ENCODE peak calls at places on chromosomes 4 and X, in six cellular contexts. One of them, this sample, is unnamed.

GRCh38 chr4:11480683-11481082 is 52.0 kb upstream of the HS3ST1 start:
- ATAC-seq in left cardiac atrium: peak
- ATAC-seq in Right ventricle myocardium inferior: peak
- ATAC-seq in central memory CD8-positive, alpha-beta T cell: peak
- ATAC-seq in upper lobe of left lung: peak
- ATAC-seq in omental fat pad: peak
- ATAC-seq in this sample: peak

GRCh38 chr4:82989567-82990429 is 20.8 kb downstream of the LIN54 start:
- ATAC-seq in left cardiac atrium: no peak
- ATAC-seq in Right ventricle myocardium inferior: no peak
- ATAC-seq in central memory CD8-positive, alpha-beta T cell: peak
- ATAC-seq in upper lobe of left lung: no peak
- ATAC-seq in omental fat pad: no peak
- ATAC-seq in this sample: peak

GRCh38 chr4:92101609-92102231 is 202.0 kb upstream of the GRID2 start:
- ATAC-seq in left cardiac atrium: no peak
- ATAC-seq in Right ventricle myocardium inferior: no peak
- ATAC-seq in central memory CD8-positive, alpha-beta T cell: no peak
- ATAC-seq in upper lobe of left lung: peak
- ATAC-seq in omental fat pad: peak
- ATAC-seq in this sample: no peak

GRCh38 chr4:70721747-70722146 is at the start of gene RUFY3:
- ATAC-seq in left cardiac atrium: peak
- ATAC-seq in Right ventricle myocardium inferior: peak
- ATAC-seq in central memory CD8-positive, alpha-beta T cell: no peak
- ATAC-seq in upper lobe of left lung: peak
- ATAC-seq in omental fat pad: peak
- ATAC-seq in this sample: peak

GRCh38 chr4:101205878-101206277 is 141.4 kb downstream of the PPP3CA start:
- ATAC-seq in left cardiac atrium: peak
- ATAC-seq in Right ventricle myocardium inferior: peak
- ATAC-seq in central memory CD8-positive, alpha-beta T cell: peak
- ATAC-seq in upper lobe of left lung: peak
- ATAC-seq in omental fat pad: no peak
- ATAC-seq in this sample: peak

GRCh38 chrX:47540754-47541538 is 20.1 kb upstream of the ARAF start:
- ATAC-seq in left cardiac atrium: peak
- ATAC-seq in Right ventricle myocardium inferior: peak
- ATAC-seq in central memory CD8-positive, alpha-beta T cell: no peak
- ATAC-seq in upper lobe of left lung: peak
- ATAC-seq in omental fat pad: peak
- ATAC-seq in this sample: peak

GRCh38 chr4:147786031-147786430 is 54.1 kb downstream of the ARHGAP10 start:
- ATAC-seq in left cardiac atrium: no peak
- ATAC-seq in Right ventricle myocardium inferior: no peak
- ATAC-seq in central memory CD8-positive, alpha-beta T cell: no peak
- ATAC-seq in upper lobe of left lung: peak
- ATAC-seq in omental fat pad: no peak
- ATAC-seq in this sample: no peak

GRCh38 chrX:136731798-136732197 is 48.9 kb downstream of the ARHGEF6 start:
- ATAC-seq in left cardiac atrium: no peak
- ATAC-seq in Right ventricle myocardium inferior: no peak
- ATAC-seq in central memory CD8-positive, alpha-beta T cell: no peak
- ATAC-seq in upper lobe of left lung: no peak
- ATAC-seq in omental fat pad: no peak
- ATAC-seq in this sample: peak

GRCh38 chr4:18608910-18609525 is 587.5 kb upstream of the LCORL start:
- ATAC-seq in left cardiac atrium: no peak
- ATAC-seq in Right ventricle myocardium inferior: no peak
- ATAC-seq in central memory CD8-positive, alpha-beta T cell: no peak
- ATAC-seq in upper lobe of left lung: no peak
- ATAC-seq in omental fat pad: no peak
- ATAC-seq in this sample: no peak

GRCh38 chr4:153159728-153160221 is 44.5 kb upstream of the TRIM2 start:
- ATAC-seq in left cardiac atrium: no peak
- ATAC-seq in Right ventricle myocardium inferior: no peak
- ATAC-seq in central memory CD8-positive, alpha-beta T cell: no peak
- ATAC-seq in upper lobe of left lung: no peak
- ATAC-seq in omental fat pad: no peak
- ATAC-seq in this sample: peak

GRCh38 chrX:100410901-100411801 is 1.1 kb upstream of the PCDH19 start:
- ATAC-seq in left cardiac atrium: no peak
- ATAC-seq in Right ventricle myocardium inferior: no peak
- ATAC-seq in central memory CD8-positive, alpha-beta T cell: no peak
- ATAC-seq in upper lobe of left lung: peak
- ATAC-seq in omental fat pad: no peak
- ATAC-seq in this sample: no peak

GRCh38 chr4:118968006-118968405 is 79.4 kb downstream of the SYNPO2 start:
- ATAC-seq in left cardiac atrium: peak
- ATAC-seq in Right ventricle myocardium inferior: peak
- ATAC-seq in central memory CD8-positive, alpha-beta T cell: no peak
- ATAC-seq in upper lobe of left lung: peak
- ATAC-seq in omental fat pad: no peak
- ATAC-seq in this sample: peak

GRCh38 chrX:109635151-109635550 is 10.2 kb upstream of the KCNE5 start:
- ATAC-seq in left cardiac atrium: no peak
- ATAC-seq in Right ventricle myocardium inferior: no peak
- ATAC-seq in central memory CD8-positive, alpha-beta T cell: no peak
- ATAC-seq in upper lobe of left lung: no peak
- ATAC-seq in omental fat pad: no peak
- ATAC-seq in this sample: no peak

GRCh38 chr4:100164808-100165760 is 25.2 kb downstream of the DDIT4L start:
- ATAC-seq in left cardiac atrium: no peak
- ATAC-seq in Right ventricle myocardium inferior: no peak
- ATAC-seq in central memory CD8-positive, alpha-beta T cell: no peak
- ATAC-seq in upper lobe of left lung: no peak
- ATAC-seq in omental fat pad: no peak
- ATAC-seq in this sample: no peak

GRCh38 chrX:54810532-54810931 is 3.0 kb downstream of the MAGED2 start:
- ATAC-seq in left cardiac atrium: no peak
- ATAC-seq in Right ventricle myocardium inferior: no peak
- ATAC-seq in central memory CD8-positive, alpha-beta T cell: no peak
- ATAC-seq in upper lobe of left lung: no peak
- ATAC-seq in omental fat pad: no peak
- ATAC-seq in this sample: no peak

GRCh38 chr4:86928400-86929255 is 6.2 kb upstream of the AFF1 start:
- ATAC-seq in left cardiac atrium: no peak
- ATAC-seq in Right ventricle myocardium inferior: no peak
- ATAC-seq in central memory CD8-positive, alpha-beta T cell: no peak
- ATAC-seq in upper lobe of left lung: peak
- ATAC-seq in omental fat pad: peak
- ATAC-seq in this sample: no peak

GRCh38 chr4:26000274-26000950 is 86.4 kb downstream of the SMIM20 start:
- ATAC-seq in left cardiac atrium: peak
- ATAC-seq in Right ventricle myocardium inferior: peak
- ATAC-seq in central memory CD8-positive, alpha-beta T cell: no peak
- ATAC-seq in upper lobe of left lung: peak
- ATAC-seq in omental fat pad: no peak
- ATAC-seq in this sample: no peak

GRCh38 chr4:122700178-122700725 is 32.3 kb upstream of the BBS12 start:
- ATAC-seq in left cardiac atrium: peak
- ATAC-seq in Right ventricle myocardium inferior: peak
- ATAC-seq in central memory CD8-positive, alpha-beta T cell: no peak
- ATAC-seq in upper lobe of left lung: no peak
- ATAC-seq in omental fat pad: peak
- ATAC-seq in this sample: peak

GRCh38 chrX:66731398-66731797 is 92.5 kb upstream of the EDA2R start:
- ATAC-seq in left cardiac atrium: no peak
- ATAC-seq in Right ventricle myocardium inferior: no peak
- ATAC-seq in central memory CD8-positive, alpha-beta T cell: no peak
- ATAC-seq in upper lobe of left lung: peak
- ATAC-seq in omental fat pad: no peak
- ATAC-seq in this sample: no peak

GRCh38 chr4:48603366-48604003 is 113.4 kb downstream of the ZAR1 start:
- ATAC-seq in left cardiac atrium: peak
- ATAC-seq in Right ventricle myocardium inferior: peak
- ATAC-seq in central memory CD8-positive, alpha-beta T cell: no peak
- ATAC-seq in upper lobe of left lung: peak
- ATAC-seq in omental fat pad: no peak
- ATAC-seq in this sample: no peak

GRCh38 chr4:108024078-108024990 is 34.6 kb downstream of the HADH start:
- ATAC-seq in left cardiac atrium: no peak
- ATAC-seq in Right ventricle myocardium inferior: no peak
- ATAC-seq in central memory CD8-positive, alpha-beta T cell: no peak
- ATAC-seq in upper lobe of left lung: no peak
- ATAC-seq in omental fat pad: no peak
- ATAC-seq in this sample: no peak

GRCh38 chrX:2483398-2483797 is 17.4 kb downstream of the DHRSX start:
- ATAC-seq in left cardiac atrium: no peak
- ATAC-seq in Right ventricle myocardium inferior: no peak
- ATAC-seq in central memory CD8-positive, alpha-beta T cell: no peak
- ATAC-seq in upper lobe of left lung: no peak
- ATAC-seq in omental fat pad: no peak
- ATAC-seq in this sample: no peak

GRCh38 chr4:71290481-71290880 is 48.3 kb upstream of the SLC4A4 start:
- ATAC-seq in left cardiac atrium: no peak
- ATAC-seq in Right ventricle myocardium inferior: no peak
- ATAC-seq in central memory CD8-positive, alpha-beta T cell: no peak
- ATAC-seq in upper lobe of left lung: no peak
- ATAC-seq in omental fat pad: no peak
- ATAC-seq in this sample: no peak

GRCh38 chrX:41118156-41118555 is 32.9 kb downstream of the USP9X start:
- ATAC-seq in left cardiac atrium: no peak
- ATAC-seq in Right ventricle myocardium inferior: no peak
- ATAC-seq in central memory CD8-positive, alpha-beta T cell: no peak
- ATAC-seq in upper lobe of left lung: no peak
- ATAC-seq in omental fat pad: no peak
- ATAC-seq in this sample: peak

GRCh38 chr4:40327340-40327739 is 7.8 kb upstream of the CHRNA9 start:
- ATAC-seq in left cardiac atrium: no peak
- ATAC-seq in Right ventricle myocardium inferior: no peak
- ATAC-seq in central memory CD8-positive, alpha-beta T cell: no peak
- ATAC-seq in upper lobe of left lung: peak
- ATAC-seq in omental fat pad: no peak
- ATAC-seq in this sample: no peak

GRCh38 chr4:24915121-24915922 is 2.5 kb upstream of the CCDC149 start:
- ATAC-seq in left cardiac atrium: no peak
- ATAC-seq in Right ventricle myocardium inferior: no peak
- ATAC-seq in central memory CD8-positive, alpha-beta T cell: no peak
- ATAC-seq in upper lobe of left lung: no peak
- ATAC-seq in omental fat pad: no peak
- ATAC-seq in this sample: no peak

GRCh38 chrX:21438792-21439191 is 64.6 kb downstream of the CNKSR2 start:
- ATAC-seq in left cardiac atrium: no peak
- ATAC-seq in Right ventricle myocardium inferior: no peak
- ATAC-seq in central memory CD8-positive, alpha-beta T cell: no peak
- ATAC-seq in upper lobe of left lung: no peak
- ATAC-seq in omental fat pad: no peak
- ATAC-seq in this sample: peak

GRCh38 chr4:143097751-143098150 is 87.0 kb upstream of the USP38 start:
- ATAC-seq in left cardiac atrium: no peak
- ATAC-seq in Right ventricle myocardium inferior: no peak
- ATAC-seq in central memory CD8-positive, alpha-beta T cell: no peak
- ATAC-seq in upper lobe of left lung: no peak
- ATAC-seq in omental fat pad: no peak
- ATAC-seq in this sample: no peak

GRCh38 chr4:3819210-3819919 is 53.2 kb downstream of the ADRA2C start:
- ATAC-seq in left cardiac atrium: no peak
- ATAC-seq in Right ventricle myocardium inferior: no peak
- ATAC-seq in central memory CD8-positive, alpha-beta T cell: no peak
- ATAC-seq in upper lobe of left lung: no peak
- ATAC-seq in omental fat pad: no peak
- ATAC-seq in this sample: no peak

GRCh38 chr4:157048248-157048647 is 27.7 kb upstream of the GLRB start:
- ATAC-seq in left cardiac atrium: peak
- ATAC-seq in Right ventricle myocardium inferior: peak
- ATAC-seq in central memory CD8-positive, alpha-beta T cell: no peak
- ATAC-seq in upper lobe of left lung: peak
- ATAC-seq in omental fat pad: peak
- ATAC-seq in this sample: no peak

GRCh38 chr4:7306566-7306965 is 114.2 kb downstream of the SORCS2 start:
- ATAC-seq in left cardiac atrium: no peak
- ATAC-seq in Right ventricle myocardium inferior: no peak
- ATAC-seq in central memory CD8-positive, alpha-beta T cell: no peak
- ATAC-seq in upper lobe of left lung: no peak
- ATAC-seq in omental fat pad: no peak
- ATAC-seq in this sample: no peak

GRCh38 chr4:7073526-7074390 is 5.9 kb upstream of the GRPEL1 start:
- ATAC-seq in left cardiac atrium: no peak
- ATAC-seq in Right ventricle myocardium inferior: no peak
- ATAC-seq in central memory CD8-positive, alpha-beta T cell: no peak
- ATAC-seq in upper lobe of left lung: no peak
- ATAC-seq in omental fat pad: no peak
- ATAC-seq in this sample: no peak

GRCh38 chr4:68430337-68430736 is 16.9 kb upstream of the TMPRSS11E start:
- ATAC-seq in left cardiac atrium: no peak
- ATAC-seq in Right ventricle myocardium inferior: no peak
- ATAC-seq in central memory CD8-positive, alpha-beta T cell: no peak
- ATAC-seq in upper lobe of left lung: no peak
- ATAC-seq in omental fat pad: no peak
- ATAC-seq in this sample: no peak

This sample was measured in activated T-helper 17 cell treated with anti-CD3 and anti-CD28 coated beads, Interleukin-2, amount 50 U/mL, for 72 hours.